ENCODE peak calls at places on chromosomes 1 and 21, in four cellular contexts. E, C, Y and P are unnamed samples.

GRCh38 chr1:156914440-156914856 is 6.0 kb upstream of the LRRC71 start:
- DNase-seq in E (no peak), C (no peak), Y (no peak), P (no peak)

GRCh38 chr1:99599678-99600175 is 46.2 kb upstream of the PALMD start:
- DNase-seq in E (no peak), C (no peak), Y (no peak), P (no peak)

GRCh38 chr1:164675342-164675904 is 116.4 kb downstream of the PBX1 start:
- DNase-seq in E (no peak), C (no peak), Y (no peak), P (no peak)

GRCh38 chr1:19338323-19338762 is 26.2 kb downstream of the SLC66A1 start:
- DNase-seq in E (no peak), C (peak; percentile 36), Y (peak; percentile 81), P (no peak)

GRCh38 chr1:227390525-227390924 is 72.2 kb upstream of the CDC42BPA start:
- DNase-seq in E (no peak), C (no peak), Y (no peak), P (no peak)

GRCh38 chr1:156809281-156809680 is 7.4 kb downstream of the SH2D2A start:
- DNase-seq in E (no peak), C (no peak), Y (no peak), P (no peak)

GRCh38 chr1:16380868-16381267 is 13.8 kb downstream of the SZRD1 start:
- DNase-seq in E (no peak), C (no peak), Y (no peak), P (no peak)

GRCh38 chr1:29202584-29203340 is 21.1 kb upstream of the SRSF4 start:
- DNase-seq in E (peak; percentile 73), C (peak; percentile 85), Y (peak; percentile 84), P (peak; percentile 73)

GRCh38 chr1:39154553-39155361 is 49.7 kb upstream of the MACF1 start:
- DNase-seq in E (no peak), C (peak; percentile 14), Y (no peak), P (no peak)

GRCh38 chr1:159856576-159856975 is 5.9 kb downstream of the VSIG8 start:
- DNase-seq in E (peak; percentile 5), C (no peak), Y (no peak), P (no peak)

GRCh38 chr1:219085082-219085481 is 88.6 kb upstream of the LYPLAL1 start:
- DNase-seq in E (no peak), C (no peak), Y (no peak), P (no peak)

GRCh38 chr1:117631761-117632160 is 25.9 kb downstream of the TENT5C start:
- DNase-seq in E (peak; percentile 31), C (no peak), Y (no peak), P (peak; percentile 37)

GRCh38 chr21:33441489-33442477 is 38.0 kb downstream of the TMEM50B start:
- DNase-seq in E (peak; percentile 34), C (peak; percentile 39), Y (no peak), P (peak; percentile 51)

GRCh38 chr21:45084121-45084520 is 9.7 kb downstream of the ADARB1 start:
- DNase-seq in E (no peak), C (no peak), Y (no peak), P (no peak)

GRCh38 chr1:82227286-82227685 is 426.6 kb downstream of the ADGRL2 start:
- DNase-seq in E (no peak), C (no peak), Y (no peak), P (no peak)

GRCh38 chr1:245235156-245235555 is 80.4 kb downstream of the KIF26B start:
- DNase-seq in E (no peak), C (no peak), Y (no peak), P (peak; percentile 78)

GRCh38 chr1:54792686-54793282 is 8.3 kb downstream of the TTC22 start:
- DNase-seq in E (peak; percentile 23), C (no peak), Y (no peak), P (no peak)

GRCh38 chr1:229192851-229193250 is 78.1 kb upstream of the RAB4A start:
- DNase-seq in E (no peak), C (no peak), Y (no peak), P (no peak)

GRCh38 chr21:35428041-35428400 is 378.9 kb upstream of the RUNX1 start:
- DNase-seq in E (no peak), C (no peak), Y (no peak), P (no peak)

GRCh38 chr1:246875041-246876026 is 56.4 kb downstream of the AHCTF1 start:
- DNase-seq in E (no peak), C (no peak), Y (no peak), P (no peak)

GRCh38 chr1:59431566-59432294 is 134.8 kb downstream of the FGGY start:
- DNase-seq in E (no peak), C (no peak), Y (no peak), P (no peak)

GRCh38 chr1:203563291-203563690 is 63.3 kb upstream of the ATP2B4 start:
- DNase-seq in E (no peak), C (no peak), Y (no peak), P (no peak)

GRCh38 chr1:38289034-38289433 is 242.4 kb upstream of the POU3F1 start:
- DNase-seq in E (no peak), C (no peak), Y (no peak), P (no peak)

GRCh38 chr1:21704055-21704660 is 35.0 kb upstream of the RAP1GAP start:
- DNase-seq in E (no peak), C (no peak), Y (no peak), P (no peak)

GRCh38 chr1:224700915-224701531 is 84.9 kb downstream of the CNIH3 start:
- DNase-seq in E (no peak), C (no peak), Y (peak; percentile 37), P (peak; percentile 18)

GRCh38 chr1:161044908-161045748 is 649 bp downstream of the USF1 start:
- DNase-seq in E (no peak), C (peak; percentile 8), Y (peak; percentile 91), P (peak; percentile 86)

GRCh38 chr1:116292929-116293725 is 79.9 kb upstream of the ATP1A1 start:
- DNase-seq in E (no peak), C (no peak), Y (peak; percentile 68), P (peak; percentile 30)

GRCh38 chr1:215605011-215605621 is 38.0 kb downstream of the KCTD3 start:
- DNase-seq in E (no peak), C (no peak), Y (no peak), P (no peak)

GRCh38 chr1:116853680-116854191 is 56.0 kb upstream of the PTGFRN start:
- DNase-seq in E (peak; percentile 85), C (no peak), Y (peak; percentile 65), P (peak; percentile 87)

GRCh38 chr1:42392255-42392654 is 11.7 kb downstream of the RIMKLA start:
- DNase-seq in E (peak; percentile 53), C (peak; percentile 61), Y (no peak), P (peak; percentile 37)

GRCh38 chr21:34904526-34905298 is 144.4 kb downstream of the RUNX1 start:
- DNase-seq in E (no peak), C (no peak), Y (no peak), P (no peak)

GRCh38 chr1:226547754-226548191 is 791 bp upstream of the STUM start:
- DNase-seq in E (peak; percentile 80), C (peak; percentile 68), Y (peak; percentile 95), P (peak; percentile 90)

GRCh38 chr1:31936278-31936965 is 1.7 kb downstream of the PTP4A2 start:
- DNase-seq in E (no peak), C (no peak), Y (no peak), P (no peak)

GRCh38 chr1:116256875-116257823 is 115.9 kb upstream of the ATP1A1 start:
- DNase-seq in E (no peak), C (no peak), Y (no peak), P (no peak)

GRCh38 chr1:149936992-149937705 is 470 bp upstream of the MTMR11 start:
- DNase-seq in E (no peak), C (no peak), Y (no peak), P (peak; percentile 19)

GRCh38 chr1:206895837-206896242 is 1.4 kb upstream of the IL24 start:
- DNase-seq in E (no peak), C (peak; percentile 23), Y (no peak), P (peak; percentile 81)

GRCh38 chr1:36889846-36890245 is 144.5 kb downstream of the GRIK3 start:
- DNase-seq in E (no peak), C (no peak), Y (no peak), P (no peak)

GRCh38 chr21:16372546-16372945 is 642.8 kb downstream of the USP25 start:
- DNase-seq in E (no peak), C (no peak), Y (no peak), P (no peak)